ENCODE peak calls at places on chromosomes 2 and 18, in six cellular contexts. O, R, G, E, W and T are unnamed samples.

GRCh38 chr18:79964330-79965118 is at the start of gene HSBP1L1:
- DNase-seq in O (peak; percentile 65), R (no peak), G (peak; percentile 27), E (peak; percentile 88), W (peak; percentile 25), T (peak; percentile 36)

GRCh38 chr2:128282246-128282975 is 36.3 kb downstream of the HS6ST1 start:
- DNase-seq in O (no peak), R (no peak), G (no peak), E (no peak), W (no peak), T (no peak)

GRCh38 chr18:40380657-40381441 is 1574.2 kb upstream of the PIK3C3 start:
- DNase-seq in O (peak; percentile 50), R (no peak), G (peak; percentile 10), E (peak; percentile 3), W (no peak), T (no peak)

GRCh38 chr2:96315400-96316071 is 9.6 kb upstream of the ITPRIPL1 start:
- DNase-seq in O (peak; percentile 48), R (no peak), G (peak; percentile 91), E (no peak), W (peak; percentile 78), T (no peak)

GRCh38 chr2:174027956-174028355 is 62.8 kb upstream of the SP3 start:
- DNase-seq in O (no peak), R (no peak), G (no peak), E (no peak), W (no peak), T (no peak)

GRCh38 chr2:7749895-7750559 is 832.8 kb downstream of the RNF144A start:
- DNase-seq in O (no peak), R (no peak), G (no peak), E (no peak), W (no peak), T (no peak)

GRCh38 chr2:70248810-70249438 is 496 bp upstream of the TIA1 start:
- DNase-seq in O (peak; percentile 92), R (no peak), G (peak; percentile 94), E (peak; percentile 83), W (no peak), T (no peak)

GRCh38 chr2:212957624-212958023 is 193.8 kb downstream of the IKZF2 start:
- DNase-seq in O (peak; percentile 26), R (no peak), G (no peak), E (no peak), W (no peak), T (no peak)

GRCh38 chr18:59502899-59503245 is 143.8 kb upstream of the LMAN1 start:
- DNase-seq in O (no peak), R (peak; percentile 20), G (no peak), E (no peak), W (no peak), T (no peak)

GRCh38 chr2:170163666-170164065 is 14.3 kb upstream of the MYO3B start:
- DNase-seq in O (no peak), R (no peak), G (peak; percentile 11), E (no peak), W (no peak), T (no peak)

GRCh38 chr2:55090702-55091101 is 40.5 kb upstream of the RTN4 start:
- DNase-seq in O (peak; percentile 61), R (no peak), G (peak; percentile 66), E (no peak), W (peak; percentile 75), T (no peak)

GRCh38 chr18:23887493-23887892 is 127.1 kb upstream of the TTC39C start:
- DNase-seq in O (no peak), R (no peak), G (no peak), E (no peak), W (peak; percentile 68), T (no peak)

GRCh38 chr2:73075477-73076373 is 4.2 kb upstream of the SFXN5 start:
- DNase-seq in O (no peak), R (no peak), G (peak; percentile 47), E (no peak), W (peak; percentile 76), T (no peak)

GRCh38 chr2:12416600-12416999 is 300.1 kb upstream of the TRIB2 start:
- DNase-seq in O (peak; percentile 79), R (no peak), G (peak; percentile 62), E (no peak), W (peak; percentile 76), T (peak; percentile 47)

GRCh38 chr2:221876016-221876415 is 303.9 kb upstream of the EPHA4 start:
- DNase-seq in O (no peak), R (no peak), G (no peak), E (no peak), W (no peak), T (no peak)

GRCh38 chr2:152432206-152432653 is 97.3 kb downstream of the FMNL2 start:
- DNase-seq in O (peak; percentile 94), R (no peak), G (peak; percentile 98), E (no peak), W (peak; percentile 97), T (no peak)

GRCh38 chr2:42970151-42970550 is 177.8 kb upstream of the HAAO start:
- DNase-seq in O (no peak), R (no peak), G (no peak), E (no peak), W (no peak), T (no peak)

GRCh38 chr2:176188218-176188968 is at the start of gene HOXD1:
- DNase-seq in O (peak; percentile 20), R (no peak), G (no peak), E (no peak), W (no peak), T (no peak)

GRCh38 chr18:78430171-78430857 is 549.3 kb upstream of the SALL3 start:
- DNase-seq in O (no peak), R (no peak), G (no peak), E (no peak), W (no peak), T (no peak)

GRCh38 chr2:150606380-150607060 is 119.1 kb upstream of the RND3 start:
- DNase-seq in O (no peak), R (no peak), G (no peak), E (no peak), W (no peak), T (no peak)

GRCh38 chr2:39737661-39738060 is 41.4 kb downstream of the THUMPD2 start:
- DNase-seq in O (peak; percentile 82), R (no peak), G (peak; percentile 85), E (no peak), W (peak; percentile 82), T (no peak)

GRCh38 chr2:194166818-194167217 is 1490.2 kb upstream of the SLC39A10 start:
- DNase-seq in O (peak; percentile 62), R (peak; percentile 15), G (peak; percentile 53), E (peak; percentile 61), W (peak; percentile 20), T (no peak)

GRCh38 chr2:190311893-190312634 is 7.6 kb downstream of the HIBCH start:
- DNase-seq in O (no peak), R (no peak), G (no peak), E (no peak), W (no peak), T (no peak)

GRCh38 chr2:60958361-60958760 is 59.2 kb upstream of the PEX13 start:
- DNase-seq in O (no peak), R (no peak), G (peak; percentile 28), E (no peak), W (peak; percentile 59), T (no peak)

GRCh38 chr2:229943171-229943570 is 20.9 kb downstream of the FBXO36 start:
- DNase-seq in O (no peak), R (no peak), G (no peak), E (no peak), W (no peak), T (no peak)

GRCh38 chr2:172091626-172092566 is 6.6 kb downstream of the DLX1 start:
- DNase-seq in O (no peak), R (no peak), G (no peak), E (no peak), W (no peak), T (no peak)

GRCh38 chr2:111698743-111699554 is 185.0 kb downstream of the ANAPC1 start:
- DNase-seq in O (peak; percentile 97), R (no peak), G (peak; percentile 99), E (peak; percentile 27), W (peak; percentile 99), T (peak; percentile 26)

GRCh38 chr2:23939054-23939436 is 1.2 kb upstream of the UBXN2A start:
- DNase-seq in O (peak; percentile 50), R (no peak), G (peak; percentile 28), E (no peak), W (peak; percentile 53), T (no peak)
- H3K4me3 ChIP-seq in O (peak overlapping the region; percentile 95), R (peak overlapping the region; percentile 72), G (peak overlapping the region; percentile 59), E (no peak overlapping the region), W (peak overlapping the region; percentile 88), T (no peak overlapping the region)

DNA sequence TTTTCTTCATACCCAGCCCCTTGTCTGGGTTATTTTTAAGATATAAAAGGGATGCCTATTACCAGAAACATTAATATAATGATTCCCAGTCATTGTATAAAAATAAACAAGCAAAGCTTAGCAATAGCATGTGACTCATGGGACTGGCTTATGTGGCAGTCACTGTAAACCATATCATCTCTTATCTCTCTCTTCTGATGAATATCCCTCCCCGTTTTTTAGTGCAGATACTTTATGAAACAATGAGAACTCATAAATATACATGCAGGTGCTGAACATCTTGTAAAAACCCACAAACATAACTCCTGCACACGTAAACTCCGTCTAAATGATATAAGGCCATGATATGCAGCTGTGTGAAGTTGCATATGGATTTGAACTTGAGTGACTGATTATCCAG is 154.9 kb downstream of the MGAT5 start:
- DNase-seq in O (peak; percentile 22), R (no peak), G (peak; percentile 65), E (no peak), W (peak; percentile 60), T (no peak)
- H3K4me3 ChIP-seq in O (no peak overlapping the region), R (no peak overlapping the region), G (no peak overlapping the region), E (no peak overlapping the region), W (no peak overlapping the region), T (no peak overlapping the region)

DNA sequence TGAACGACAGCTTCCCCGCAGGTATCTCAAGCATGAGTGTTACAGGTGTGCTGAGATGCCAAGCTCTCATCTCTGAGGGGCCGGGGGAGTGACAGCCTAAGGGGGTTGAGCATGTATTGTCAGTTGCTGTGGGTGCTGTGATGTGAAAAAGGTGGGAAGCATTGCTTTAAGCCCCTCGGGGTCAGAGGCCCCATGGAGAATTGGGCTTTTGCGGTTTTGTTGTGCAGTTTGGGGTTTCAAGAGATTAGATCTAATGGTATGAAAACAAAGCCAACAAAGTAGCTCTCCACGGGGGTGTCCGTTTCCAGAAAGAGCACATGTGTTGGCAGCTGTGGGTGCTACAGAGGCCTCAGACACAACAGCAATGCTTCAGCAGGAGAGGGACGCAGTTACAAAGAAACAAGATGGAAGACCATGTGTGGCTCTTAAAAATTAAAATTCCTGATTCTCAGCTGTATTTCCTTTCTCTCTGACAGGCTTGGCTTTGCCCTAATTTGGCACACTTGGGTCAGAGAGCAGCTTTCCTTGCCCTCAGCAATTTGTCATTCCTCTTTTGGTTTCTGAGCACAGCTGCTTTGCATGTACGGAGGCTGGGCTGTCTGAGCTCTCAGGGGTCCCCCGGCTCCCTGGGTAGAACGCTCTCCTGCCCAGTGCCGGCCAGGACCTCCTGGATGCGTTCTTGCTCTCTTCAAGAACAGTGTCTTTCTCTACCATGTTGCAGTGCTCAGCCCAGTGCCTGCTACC is 70.0 kb downstream of the TMEM247 start:
- DNase-seq in O (no peak), R (no peak), G (no peak), E (no peak), W (no peak), T (no peak)
- H3K4me3 ChIP-seq in O (no peak overlapping the region), R (no peak overlapping the region), G (no peak overlapping the region), E (no peak overlapping the region), W (no peak overlapping the region), T (no peak overlapping the region)

DNA sequence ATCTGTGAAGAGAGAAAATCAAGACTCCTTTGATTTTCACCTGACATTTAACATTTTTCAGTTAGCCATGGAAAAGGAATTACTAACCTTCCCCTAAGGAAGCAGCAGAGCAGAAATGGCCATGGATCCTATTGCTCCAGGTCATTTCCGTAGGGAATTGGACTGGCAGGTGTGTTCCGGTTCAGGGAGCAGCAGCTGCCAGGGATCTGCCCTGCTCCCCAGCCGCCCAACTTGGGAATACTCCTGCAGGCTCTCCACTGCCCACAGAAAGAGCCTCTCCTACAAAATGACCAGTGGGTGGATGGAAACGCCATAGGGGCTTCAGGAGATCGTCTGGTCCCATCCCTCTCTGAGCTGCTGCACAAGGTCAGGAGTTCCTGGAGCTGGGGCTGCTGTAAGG is 86.0 kb upstream of the MAPK4 start:
- DNase-seq in O (no peak), R (no peak), G (no peak), E (no peak), W (no peak), T (no peak)
- H3K4me3 ChIP-seq in O (no peak overlapping the region), R (no peak overlapping the region), G (no peak overlapping the region), E (no peak overlapping the region), W (no peak overlapping the region), T (no peak overlapping the region)